ENCODE peak calls at places on chromosome 3, in four cellular contexts. T, K, V and N are unnamed samples.

GRCh38 chr3:125573216-125573615 is 22.1 kb downstream of the OSBPL11 start:
- DNase-seq in T (no peak), K (no peak), V (no peak), N (no peak)

GRCh38 chr3:127611251-127611650 is 13.0 kb downstream of the MCM2 start:
- DNase-seq in T (no peak), K (no peak), V (no peak), N (no peak)

GRCh38 chr3:196111939-196112386 is 30.1 kb upstream of the TFRC start:
- DNase-seq in T (no peak), K (no peak), V (no peak), N (peak)

GRCh38 chr3:70000563-70001081 is 1.1 kb downstream of the SAMMSON start:
- DNase-seq in T (no peak), K (no peak), V (no peak), N (no peak)

GRCh38 chr3:195914648-195915473 is 6.5 kb upstream of the TNK2 start:
- DNase-seq in T (peak), K (peak), V (peak), N (peak)

GRCh38 chr3:150721285-150722130 is 17.8 kb upstream of the ERICH6 start:
- DNase-seq in T (peak), K (no peak), V (no peak), N (no peak)

GRCh38 chr3:190017575-190018288 is 103.0 kb downstream of the P3H2 start:
- DNase-seq in T (no peak), K (no peak), V (no peak), N (no peak)

GRCh38 chr3:159390656-159391055 is 588.8 kb downstream of the MFSD1 start:
- DNase-seq in T (no peak), K (no peak), V (no peak), N (no peak)

GRCh38 chr3:126745760-126746394 is 41.8 kb downstream of the CHCHD6 start:
- DNase-seq in T (no peak), K (no peak), V (no peak), N (no peak)

GRCh38 chr3:52046186-52046913 is 10.0 kb downstream of the DUSP7 start:
- DNase-seq in T (no peak), K (no peak), V (no peak), N (no peak)

GRCh38 chr3:172153335-172153861 is 114.0 kb downstream of the FNDC3B start:
- DNase-seq in T (no peak), K (peak), V (peak), N (no peak)

GRCh38 chr3:167066977-167067843 is 312.9 kb downstream of the ZBBX start:
- DNase-seq in T (no peak), K (no peak), V (no peak), N (no peak)

GRCh38 chr3:33196538-33196937 is 22.1 kb downstream of the SUSD5 start:
- DNase-seq in T (no peak), K (no peak), V (no peak), N (no peak)

GRCh38 chr3:79467721-79468120 is 300.1 kb downstream of the ROBO1 start:
- DNase-seq in T (no peak), K (no peak), V (no peak), N (no peak)

GRCh38 chr3:119304201-119304713 is 10.1 kb downstream of the ARHGAP31 start:
- DNase-seq in T (no peak), K (no peak), V (no peak), N (no peak)

GRCh38 chr3:49702672-49703071 is 13.3 kb downstream of the RNF123 start:
- DNase-seq in T (no peak), K (no peak), V (no peak), N (no peak)

GRCh38 chr3:126734324-126734723 is 30.3 kb downstream of the CHCHD6 start:
- DNase-seq in T (no peak), K (no peak), V (no peak), N (no peak)

GRCh38 chr3:23791678-23792077 is 14.1 kb upstream of the UBE2E1 start:
- DNase-seq in T (no peak), K (no peak), V (no peak), N (no peak)

GRCh38 chr3:124217542-124217941 is 225.6 kb upstream of the ROPN1 start:
- DNase-seq in T (no peak), K (no peak), V (no peak), N (no peak)

GRCh38 chr3:37935290-37935668 is 55.3 kb upstream of the VILL start:
- DNase-seq in T (no peak), K (no peak), V (no peak), N (no peak)

GRCh38 chr3:128346562-128346961 is 120.1 kb downstream of the DNAJB8 start:
- DNase-seq in T (no peak), K (no peak), V (no peak), N (no peak)

GRCh38 chr3:107242579-107242978 is 134.7 kb upstream of the CCDC54 start:
- DNase-seq in T (no peak), K (no peak), V (no peak), N (no peak)

GRCh38 chr3:98778852-98779379 is 15.8 kb downstream of the ST3GAL6 start:
- DNase-seq in T (no peak), K (no peak), V (no peak), N (no peak)

GRCh38 chr3:12301031-12301430 is 12.2 kb downstream of the PPARG start:
- DNase-seq in T (no peak), K (no peak), V (no peak), N (no peak)

GRCh38 chr3:120399372-120399771 is 50.2 kb upstream of the LRRC58 start:
- DNase-seq in T (peak), K (no peak), V (no peak), N (peak)

GRCh38 chr3:49805367-49805782 is 2.3 kb downstream of the INKA1 start:
- DNase-seq in T (no peak), K (no peak), V (no peak), N (no peak)

GRCh38 chr3:46574263-46574662 is 8.2 kb upstream of the LRRC2 start:
- DNase-seq in T (no peak), K (no peak), V (no peak), N (no peak)

GRCh38 chr3:8629151-8630021 is 15.2 kb downstream of the SSUH2 start:
- DNase-seq in T (no peak), K (no peak), V (peak), N (peak)

GRCh38 chr3:183554377-183554776 is 1.1 kb downstream of the KLHL6 start:
- DNase-seq in T (no peak), K (no peak), V (no peak), N (no peak)

GRCh38 chr3:9196009-9196408 is 53.4 kb downstream of the SRGAP3 start:
- DNase-seq in T (no peak), K (no peak), V (no peak), N (no peak)

GRCh38 chr3:24185738-24186384 is 240.8 kb downstream of the NR1D2 start:
- DNase-seq in T (peak), K (no peak), V (no peak), N (no peak)

GRCh38 chr3:188341501-188341900 is 187.5 kb downstream of the LPP start:
- DNase-seq in T (no peak), K (no peak), V (no peak), N (no peak)

GRCh38 chr3:197542741-197543454 is 12.9 kb downstream of the BDH1 start:
- DNase-seq in T (no peak), K (no peak), V (no peak), N (no peak)

GRCh38 chr3:127455541-127456450 is 134.7 kb downstream of the TPRA1 start:
- DNase-seq in T (peak), K (no peak), V (peak), N (no peak)

GRCh38 chr3:51718547-51719412 is 11.9 kb downstream of the GRM2 start:
- DNase-seq in T (peak), K (no peak), V (peak), N (peak)

GRCh38 chr3:4656059-4656458 is 162.9 kb downstream of the ITPR1 start:
- DNase-seq in T (no peak), K (no peak), V (no peak), N (no peak)

GRCh38 chr3:11328196-11328945 is 56.2 kb downstream of the ATG7 start:
- DNase-seq in T (no peak), K (no peak), V (no peak), N (no peak)

GRCh38 chr3:12993623-12994356 is 79.4 kb downstream of the IQSEC1 start:
- DNase-seq in T (no peak), K (no peak), V (no peak), N (no peak)

GRCh38 chr3:177110308-177111254 is 86.7 kb downstream of the TBL1XR1 start:
- DNase-seq in T (no peak), K (no peak), V (no peak), N (no peak)

GRCh38 chr3:47380026-47380600 is 708 bp upstream of the PTPN23 start:
- DNase-seq in T (peak), K (no peak), V (no peak), N (no peak)